ENCODE peak calls at places on chromosomes 7 and 10, in six cellular contexts. One of them, this sample, is unnamed.

GRCh38 chr7:151632750-151633515 is 113.2 kb upstream of the RHEB start:
- DNase-seq in spleen: peak; percentile 93
- DNase-seq in adrenal gland: peak; percentile 43
- DNase-seq in neural progenitor cell: peak; percentile 74
- DNase-seq in epithelial cell of proximal tubule: no peak
- DNase-seq in foreskin fibroblast: peak; percentile 38
- DNase-seq in this sample: peak; percentile 67

GRCh38 chr10:125201108-125201524 is 40.8 kb upstream of the CTBP2 start:
- DNase-seq in spleen: peak; percentile 17
- DNase-seq in adrenal gland: no peak
- DNase-seq in neural progenitor cell: no peak
- DNase-seq in epithelial cell of proximal tubule: peak; percentile 95
- DNase-seq in foreskin fibroblast: peak; percentile 37
- DNase-seq in this sample: no peak

GRCh38 chr7:128167316-128167691 is 73.8 kb upstream of the LEP start:
- DNase-seq in spleen: no peak
- DNase-seq in adrenal gland: peak; percentile 67
- DNase-seq in neural progenitor cell: peak; percentile 71
- DNase-seq in epithelial cell of proximal tubule: peak; percentile 27
- DNase-seq in foreskin fibroblast: peak; percentile 70
- DNase-seq in this sample: no peak

GRCh38 chr7:116195451-116195850 is 14.9 kb upstream of the TES start:
- DNase-seq in spleen: no peak
- DNase-seq in adrenal gland: no peak
- DNase-seq in neural progenitor cell: no peak
- DNase-seq in epithelial cell of proximal tubule: no peak
- DNase-seq in foreskin fibroblast: peak; percentile 56
- DNase-seq in this sample: no peak

GRCh38 chr7:140638311-140638791 is 2.3 kb downstream of the DENND2A start:
- DNase-seq in spleen: peak; percentile 46
- DNase-seq in adrenal gland: no peak
- DNase-seq in neural progenitor cell: peak; percentile 63
- DNase-seq in epithelial cell of proximal tubule: no peak
- DNase-seq in foreskin fibroblast: peak; percentile 80
- DNase-seq in this sample: no peak

GRCh38 chr7:131692131-131692960 is 135.9 kb upstream of the PODXL start:
- DNase-seq in spleen: no peak
- DNase-seq in adrenal gland: peak; percentile 25
- DNase-seq in neural progenitor cell: peak; percentile 87
- DNase-seq in epithelial cell of proximal tubule: no peak
- DNase-seq in foreskin fibroblast: peak; percentile 60
- DNase-seq in this sample: no peak

GRCh38 chr10:127338391-127339108 is 142.2 kb upstream of the INSYN2A start:
- DNase-seq in spleen: no peak
- DNase-seq in adrenal gland: no peak
- DNase-seq in neural progenitor cell: no peak
- DNase-seq in epithelial cell of proximal tubule: no peak
- DNase-seq in foreskin fibroblast: peak; percentile 65
- DNase-seq in this sample: no peak

GRCh38 chr7:98354511-98355249 is 46.2 kb downstream of the BAIAP2L1 start:
- DNase-seq in spleen: no peak
- DNase-seq in adrenal gland: peak; percentile 30
- DNase-seq in neural progenitor cell: no peak
- DNase-seq in epithelial cell of proximal tubule: no peak
- DNase-seq in foreskin fibroblast: peak; percentile 91
- DNase-seq in this sample: no peak

GRCh38 chr7:128135275-128136214 is 104.3 kb upstream of the LRRC4 start:
- DNase-seq in spleen: peak; percentile 91
- DNase-seq in adrenal gland: peak; percentile 30
- DNase-seq in neural progenitor cell: peak; percentile 87
- DNase-seq in epithelial cell of proximal tubule: no peak
- DNase-seq in foreskin fibroblast: peak; percentile 76
- DNase-seq in this sample: peak; percentile 81

GRCh38 chr10:33066558-33067236 is 108.7 kb upstream of the ITGB1 start:
- DNase-seq in spleen: no peak
- DNase-seq in adrenal gland: peak; percentile 60
- DNase-seq in neural progenitor cell: no peak
- DNase-seq in epithelial cell of proximal tubule: no peak
- DNase-seq in foreskin fibroblast: peak; percentile 64
- DNase-seq in this sample: no peak

GRCh38 chr10:13272164-13272571 is 27.7 kb downstream of the PHYH start:
- DNase-seq in spleen: no peak
- DNase-seq in adrenal gland: no peak
- DNase-seq in neural progenitor cell: peak; percentile 9
- DNase-seq in epithelial cell of proximal tubule: no peak
- DNase-seq in foreskin fibroblast: peak; percentile 81
- DNase-seq in this sample: no peak

GRCh38 chr7:30285531-30286284 is 1.3 kb downstream of the ZNRF2 start:
- DNase-seq in spleen: peak; percentile 89
- DNase-seq in adrenal gland: peak; percentile 40
- DNase-seq in neural progenitor cell: peak; percentile 53
- DNase-seq in epithelial cell of proximal tubule: no peak
- DNase-seq in foreskin fibroblast: peak; percentile 54
- DNase-seq in this sample: peak; percentile 63

GRCh38 chr7:70380315-70381027 is 751.5 kb upstream of the GALNT17 start:
- DNase-seq in spleen: no peak
- DNase-seq in adrenal gland: no peak
- DNase-seq in neural progenitor cell: no peak
- DNase-seq in epithelial cell of proximal tubule: no peak
- DNase-seq in foreskin fibroblast: no peak
- DNase-seq in this sample: no peak

GRCh38 chr10:124742418-124743187 is 1.6 kb downstream of the FAM53B start:
- DNase-seq in spleen: peak; percentile 85
- DNase-seq in adrenal gland: peak; percentile 49
- DNase-seq in neural progenitor cell: peak; percentile 80
- DNase-seq in epithelial cell of proximal tubule: no peak
- DNase-seq in foreskin fibroblast: peak; percentile 67
- DNase-seq in this sample: no peak

GRCh38 chr10:75672842-75673241 is 241.4 kb downstream of the LRMDA start:
- DNase-seq in spleen: no peak
- DNase-seq in adrenal gland: no peak
- DNase-seq in neural progenitor cell: no peak
- DNase-seq in epithelial cell of proximal tubule: no peak
- DNase-seq in foreskin fibroblast: no peak
- DNase-seq in this sample: no peak

GRCh38 chr10:11685787-11686218 is 56.4 kb upstream of the ECHDC3 start:
- DNase-seq in spleen: peak; percentile 91
- DNase-seq in adrenal gland: peak; percentile 78
- DNase-seq in neural progenitor cell: no peak
- DNase-seq in epithelial cell of proximal tubule: no peak
- DNase-seq in foreskin fibroblast: no peak
- DNase-seq in this sample: peak; percentile 46

GRCh38 chr7:36726311-36726710 is 2.0 kb upstream of the AOAH start:
- DNase-seq in spleen: no peak
- DNase-seq in adrenal gland: no peak
- DNase-seq in neural progenitor cell: no peak
- DNase-seq in epithelial cell of proximal tubule: no peak
- DNase-seq in foreskin fibroblast: no peak
- DNase-seq in this sample: no peak

GRCh38 chr7:100127866-100128601 is 1.3 kb downstream of the MBLAC1 start:
- DNase-seq in spleen: no peak
- DNase-seq in adrenal gland: no peak
- DNase-seq in neural progenitor cell: peak; percentile 66
- DNase-seq in epithelial cell of proximal tubule: no peak
- DNase-seq in foreskin fibroblast: peak; percentile 37
- DNase-seq in this sample: no peak

GRCh38 chr7:40659231-40659630 is 524.4 kb downstream of the SUGCT start:
- DNase-seq in spleen: no peak
- DNase-seq in adrenal gland: peak; percentile 79
- DNase-seq in neural progenitor cell: no peak
- DNase-seq in epithelial cell of proximal tubule: no peak
- DNase-seq in foreskin fibroblast: peak; percentile 50
- DNase-seq in this sample: no peak

GRCh38 chr7:125485223-125485622 is 555.6 kb upstream of the POT1 start:
- DNase-seq in spleen: no peak
- DNase-seq in adrenal gland: no peak
- DNase-seq in neural progenitor cell: no peak
- DNase-seq in epithelial cell of proximal tubule: no peak
- DNase-seq in foreskin fibroblast: no peak
- DNase-seq in this sample: no peak

GRCh38 chr10:88032566-88032965 is 169.1 kb downstream of the PTEN start:
- DNase-seq in spleen: no peak
- DNase-seq in adrenal gland: no peak
- DNase-seq in neural progenitor cell: no peak
- DNase-seq in epithelial cell of proximal tubule: no peak
- DNase-seq in foreskin fibroblast: peak; percentile 86
- DNase-seq in this sample: no peak

GRCh38 chr10:100419911-100420449 is 42.8 kb upstream of the WNT8B start:
- DNase-seq in spleen: no peak
- DNase-seq in adrenal gland: no peak
- DNase-seq in neural progenitor cell: no peak
- DNase-seq in epithelial cell of proximal tubule: no peak
- DNase-seq in foreskin fibroblast: no peak
- DNase-seq in this sample: no peak

GRCh38 chr10:111137012-111137411 is 60.2 kb downstream of the ADRA2A start:
- DNase-seq in spleen: no peak
- DNase-seq in adrenal gland: no peak
- DNase-seq in neural progenitor cell: peak; percentile 78
- DNase-seq in epithelial cell of proximal tubule: peak; percentile 52
- DNase-seq in foreskin fibroblast: no peak
- DNase-seq in this sample: no peak

GRCh38 chr7:151129141-151129835 is 38.2 kb downstream of the GBX1 start:
- DNase-seq in spleen: no peak
- DNase-seq in adrenal gland: no peak
- DNase-seq in neural progenitor cell: no peak
- DNase-seq in epithelial cell of proximal tubule: no peak
- DNase-seq in foreskin fibroblast: no peak
- DNase-seq in this sample: no peak

GRCh38 chr7:70640266-70640833 is 491.6 kb upstream of the GALNT17 start:
- DNase-seq in spleen: no peak
- DNase-seq in adrenal gland: no peak
- DNase-seq in neural progenitor cell: no peak
- DNase-seq in epithelial cell of proximal tubule: no peak
- DNase-seq in foreskin fibroblast: peak; percentile 24
- DNase-seq in this sample: no peak

GRCh38 chr7:20831976-20832375 is 45.3 kb upstream of the SP8 start:
- DNase-seq in spleen: no peak
- DNase-seq in adrenal gland: no peak
- DNase-seq in neural progenitor cell: peak; percentile 25
- DNase-seq in epithelial cell of proximal tubule: no peak
- DNase-seq in foreskin fibroblast: no peak
- DNase-seq in this sample: no peak

GRCh38 chr7:20839196-20839735 is 52.6 kb upstream of the SP8 start:
- DNase-seq in spleen: no peak
- DNase-seq in adrenal gland: no peak
- DNase-seq in neural progenitor cell: no peak
- DNase-seq in epithelial cell of proximal tubule: peak; percentile 30
- DNase-seq in foreskin fibroblast: no peak
- DNase-seq in this sample: no peak

GRCh38 chr7:20831451-20831850 is 44.8 kb upstream of the SP8 start:
- DNase-seq in spleen: no peak
- DNase-seq in adrenal gland: no peak
- DNase-seq in neural progenitor cell: no peak
- DNase-seq in epithelial cell of proximal tubule: no peak
- DNase-seq in foreskin fibroblast: no peak
- DNase-seq in this sample: no peak

GRCh38 chr7:20835111-20835750 is 48.5 kb upstream of the SP8 start:
- DNase-seq in spleen: no peak
- DNase-seq in adrenal gland: no peak
- DNase-seq in neural progenitor cell: peak; percentile 25
- DNase-seq in epithelial cell of proximal tubule: no peak
- DNase-seq in foreskin fibroblast: no peak
- DNase-seq in this sample: no peak

GRCh38 chr7:20834656-20835055 is 48.0 kb upstream of the SP8 start:
- DNase-seq in spleen: no peak
- DNase-seq in adrenal gland: no peak
- DNase-seq in neural progenitor cell: peak; percentile 11
- DNase-seq in epithelial cell of proximal tubule: no peak
- DNase-seq in foreskin fibroblast: no peak
- DNase-seq in this sample: no peak
- TF ChIP-seq CTCF in spleen: no peak
- TF ChIP-seq CTCF in adrenal gland: peak; percentile 8
- TF ChIP-seq CTCF in neural progenitor cell: peak; percentile 63
- TF ChIP-seq CTCF in epithelial cell of proximal tubule: peak; percentile 64
- TF ChIP-seq CTCF in foreskin fibroblast: no peak
- TF ChIP-seq CTCF in this sample: no peak

GRCh38 chr10:85548038-85548437 is 818.6 kb downstream of the GRID1 start:
- DNase-seq in spleen: no peak
- DNase-seq in adrenal gland: peak; percentile 24
- DNase-seq in neural progenitor cell: peak; percentile 49
- DNase-seq in epithelial cell of proximal tubule: peak; percentile 25
- DNase-seq in foreskin fibroblast: no peak
- DNase-seq in this sample: no peak
- TF ChIP-seq CTCF in spleen: peak; percentile 30
- TF ChIP-seq CTCF in adrenal gland: peak; percentile 57
- TF ChIP-seq CTCF in neural progenitor cell: peak; percentile 56
- TF ChIP-seq CTCF in epithelial cell of proximal tubule: peak; percentile 83
- TF ChIP-seq CTCF in foreskin fibroblast: peak; percentile 23
- TF ChIP-seq CTCF in this sample: no peak

GRCh38 chr7:27110977-27111752 is 8.7 kb upstream of the HOXA2 start:
- DNase-seq in spleen: no peak
- DNase-seq in adrenal gland: no peak
- DNase-seq in neural progenitor cell: no peak
- DNase-seq in epithelial cell of proximal tubule: no peak
- DNase-seq in foreskin fibroblast: no peak
- DNase-seq in this sample: no peak
- TF ChIP-seq CTCF in spleen: no peak
- TF ChIP-seq CTCF in adrenal gland: no peak
- TF ChIP-seq CTCF in neural progenitor cell: no peak
- TF ChIP-seq CTCF in epithelial cell of proximal tubule: peak; percentile 6
- TF ChIP-seq CTCF in foreskin fibroblast: no peak
- TF ChIP-seq CTCF in this sample: no peak

GRCh38 chr10:70284542-70285150 is 842 bp upstream of the NPFFR1 start:
- DNase-seq in spleen: no peak
- DNase-seq in adrenal gland: no peak
- DNase-seq in neural progenitor cell: no peak
- DNase-seq in epithelial cell of proximal tubule: no peak
- DNase-seq in foreskin fibroblast: no peak
- DNase-seq in this sample: no peak
- TF ChIP-seq CTCF in spleen: no peak
- TF ChIP-seq CTCF in adrenal gland: no peak
- TF ChIP-seq CTCF in neural progenitor cell: no peak
- TF ChIP-seq CTCF in epithelial cell of proximal tubule: no peak
- TF ChIP-seq CTCF in foreskin fibroblast: no peak
- TF ChIP-seq CTCF in this sample: no peak